ENCODE peak calls at places on chromosomes 3 and 15, in four cellular contexts. Y, Q, A and R are unnamed samples.

GRCh38 chr15:65476942-65477341 is 40.5 kb downstream of the DPP8 start:
- DNase-seq in Y (peak), Q (no peak), A (no peak), R (peak)

GRCh38 chr3:186506846-186507245 is 37.3 kb downstream of the CRYGS start:
- DNase-seq in Y (peak), Q (no peak), A (no peak), R (no peak)

GRCh38 chr3:66625464-66626216 is 124.8 kb upstream of the LRIG1 start:
- DNase-seq in Y (no peak), Q (no peak), A (no peak), R (no peak)

GRCh38 chr3:16427309-16427965 is 86.1 kb downstream of the RFTN1 start:
- DNase-seq in Y (peak), Q (peak), A (no peak), R (peak)

GRCh38 chr3:182258538-182259177 is 534.6 kb upstream of the ATP11B start:
- DNase-seq in Y (peak), Q (no peak), A (no peak), R (no peak)

GRCh38 chr15:82880704-82881103 is 71.3 kb downstream of the WHAMM start:
- DNase-seq in Y (no peak), Q (no peak), A (no peak), R (no peak)

GRCh38 chr15:71116942-71117341 is 1.7 kb downstream of the THSD4 start:
- DNase-seq in Y (no peak), Q (no peak), A (no peak), R (no peak)

GRCh38 chr3:120153294-120153693 is 59.0 kb upstream of the GSK3B start:
- DNase-seq in Y (peak), Q (no peak), A (no peak), R (peak)

GRCh38 chr3:49871536-49872157 is 1.9 kb upstream of the CAMKV start:
- DNase-seq in Y (no peak), Q (no peak), A (no peak), R (no peak)

GRCh38 chr15:74039656-74040010 is 42.7 kb downstream of the GOLGA6A start:
- DNase-seq in Y (no peak), Q (no peak), A (no peak), R (no peak)

GRCh38 chr3:113275876-113276580 is 64.7 kb downstream of the BOC start:
- DNase-seq in Y (peak), Q (peak), A (peak), R (peak)

GRCh38 chr3:50150404-50150750 is 4.7 kb upstream of the SEMA3F start:
- DNase-seq in Y (no peak), Q (no peak), A (no peak), R (no peak)

GRCh38 chr3:7874116-7874515 is 627.5 kb upstream of the LMCD1 start:
- DNase-seq in Y (peak), Q (no peak), A (no peak), R (no peak)